ENCODE peak calls at places on chromosome 1, in nine cellular contexts. V, I, Z, E, O, M, R, U and Y are unnamed samples.

GRCh38 chr1:218383051-218383450 is 37.9 kb downstream of the TGFB2 start:
- DNase-seq in V (no peak), I (no peak), Z (no peak), E (no peak), O (no peak), M (no peak), R (no peak), U (no peak), Y (no peak)

GRCh38 chr1:160539896-160540858 is 17.1 kb upstream of the SLAMF6 start:
- DNase-seq in V (no peak), I (no peak), Z (no peak), E (no peak), O (no peak), M (no peak), R (peak; percentile 94), U (no peak), Y (peak; percentile 79)

GRCh38 chr1:151854658-151855057 is 1.1 kb upstream of the THEM5 start:
- DNase-seq in V (no peak), I (no peak), Z (no peak), E (no peak), O (no peak), M (no peak), R (no peak), U (no peak), Y (no peak)

GRCh38 chr1:23562138-23562819 is 3.0 kb upstream of the ID3 start:
- DNase-seq in V (peak; percentile 98), I (peak; percentile 93), Z (peak; percentile 97), E (peak; percentile 99), O (peak; percentile 98), M (no peak), R (peak; percentile 85), U (peak; percentile 95), Y (peak; percentile 78)

GRCh38 chr1:69638673-69639072 is 71.0 kb downstream of the LRRC7 start:
- DNase-seq in V (no peak), I (no peak), Z (no peak), E (no peak), O (no peak), M (no peak), R (no peak), U (no peak), Y (no peak)

GRCh38 chr1:153429266-153430165 is 13.2 kb downstream of the S100A7A start:
- DNase-seq in V (no peak), I (no peak), Z (no peak), E (peak; percentile 29), O (no peak), M (no peak), R (peak; percentile 0), U (no peak), Y (no peak)

GRCh38 chr1:23904748-23905357 is 8.3 kb downstream of the CNR2 start:
- DNase-seq in V (no peak), I (no peak), Z (no peak), E (no peak), O (no peak), M (no peak), R (no peak), U (no peak), Y (peak; percentile 72)

GRCh38 chr1:77424236-77424635 is 142.4 kb downstream of the AK5 start:
- DNase-seq in V (peak; percentile 64), I (no peak), Z (no peak), E (no peak), O (peak; percentile 50), M (no peak), R (no peak), U (no peak), Y (no peak)

GRCh38 chr1:19872190-19872589 is 10.0 kb upstream of the OTUD3 start:
- DNase-seq in V (no peak), I (no peak), Z (no peak), E (no peak), O (no peak), M (no peak), R (peak; percentile 20), U (no peak), Y (no peak)

GRCh38 chr1:111739984-111740765 is 980 bp upstream of the INKA2 start:
- DNase-seq in V (peak; percentile 57), I (peak; percentile 81), Z (peak; percentile 83), E (peak; percentile 85), O (peak; percentile 59), M (no peak), R (peak; percentile 9), U (no peak), Y (peak; percentile 46)

GRCh38 chr1:209248649-209249279 is 334.8 kb upstream of the CAMK1G start:
- DNase-seq in V (peak; percentile 64), I (no peak), Z (no peak), E (no peak), O (peak; percentile 69), M (peak; percentile 71), R (peak; percentile 88), U (no peak), Y (peak; percentile 72)

GRCh38 chr1:179818743-179819173 is 58.8 kb downstream of the TOR1AIP2 start:
- DNase-seq in V (peak; percentile 50), I (peak; percentile 68), Z (peak; percentile 31), E (no peak), O (no peak), M (no peak), R (no peak), U (no peak), Y (no peak)

GRCh38 chr1:68175621-68176398 is 56.5 kb downstream of the WLS start:
- DNase-seq in V (no peak), I (no peak), Z (no peak), E (no peak), O (peak; percentile 55), M (no peak), R (no peak), U (no peak), Y (no peak)

GRCh38 chr1:67700692-67701410 is 15.8 kb downstream of the GADD45A start:
- DNase-seq in V (no peak), I (no peak), Z (no peak), E (no peak), O (no peak), M (no peak), R (no peak), U (no peak), Y (peak; percentile 16)

GRCh38 chr1:6121651-6122370 is 58.3 kb downstream of the CHD5 start:
- DNase-seq in V (no peak), I (peak; percentile 38), Z (peak; percentile 4), E (no peak), O (no peak), M (no peak), R (no peak), U (no peak), Y (no peak)

GRCh38 chr1:110616587-110616986 is 10.4 kb upstream of the KCNA2 start:
- DNase-seq in V (peak; percentile 23), I (no peak), Z (no peak), E (no peak), O (peak; percentile 17), M (no peak), R (peak; percentile 47), U (no peak), Y (no peak)

GRCh38 chr1:93665015-93665414 is 16.6 kb downstream of the BCAR3 start:
- DNase-seq in V (peak; percentile 29), I (no peak), Z (no peak), E (no peak), O (no peak), M (no peak), R (no peak), U (no peak), Y (no peak)

GRCh38 chr1:175774921-175775320 is 31.5 kb upstream of the TNR start:
- DNase-seq in V (no peak), I (no peak), Z (no peak), E (no peak), O (no peak), M (no peak), R (no peak), U (no peak), Y (no peak)

GRCh38 chr1:192986110-192986747 is 72.9 kb downstream of the UCHL5 start:
- DNase-seq in V (peak; percentile 66), I (no peak), Z (no peak), E (no peak), O (no peak), M (no peak), R (no peak), U (no peak), Y (no peak)

GRCh38 chr1:231053493-231054162 is 13.6 kb upstream of the FAM89A start:
- DNase-seq in V (peak; percentile 55), I (no peak), Z (no peak), E (no peak), O (peak; percentile 96), M (no peak), R (peak; percentile 76), U (peak; percentile 18), Y (no peak)

GRCh38 chr1:231057410-231057809 is 17.4 kb upstream of the FAM89A start:
- DNase-seq in V (no peak), I (no peak), Z (no peak), E (no peak), O (no peak), M (no peak), R (no peak), U (no peak), Y (no peak)

GRCh38 chr1:231052777-231053176 is 12.7 kb upstream of the FAM89A start:
- DNase-seq in V (no peak), I (no peak), Z (no peak), E (no peak), O (no peak), M (no peak), R (no peak), U (no peak), Y (no peak)

GRCh38 chr1:231058416-231059109 is 18.5 kb upstream of the FAM89A start:
- DNase-seq in V (no peak), I (no peak), Z (no peak), E (no peak), O (no peak), M (no peak), R (no peak), U (no peak), Y (no peak)

GRCh38 chr1:231055271-231055670 is 15.2 kb upstream of the FAM89A start:
- DNase-seq in V (no peak), I (no peak), Z (no peak), E (no peak), O (no peak), M (no peak), R (no peak), U (no peak), Y (no peak)
- TF ChIP-seq CTCF in V (no peak), I (no peak), Z (no peak), E (no peak), O (no peak), M (no peak), R (no peak), U (no peak), Y (no peak)

GRCh38 chr1:47313915-47314664 is at the start of gene STIL:
- DNase-seq in V (peak; percentile 99), I (peak; percentile 99), Z (peak; percentile 98), E (peak; percentile 99), O (peak; percentile 99), M (peak; percentile 98), R (peak; percentile 99), U (peak; percentile 99), Y (peak; percentile 93)
- TF ChIP-seq CTCF in V (no peak), I (peak; percentile 31), Z (no peak), E (no peak), O (peak; percentile 4), M (no peak), R (no peak), U (no peak), Y (no peak)

GRCh38 chr1:174159253-174160108 is at the start of gene RABGAP1L:
- DNase-seq in V (peak; percentile 87), I (peak; percentile 93), Z (peak; percentile 96), E (peak; percentile 96), O (peak; percentile 92), M (peak; percentile 54), R (peak; percentile 97), U (peak; percentile 71), Y (peak; percentile 94)
- TF ChIP-seq CTCF in V (no peak), I (peak; percentile 22), Z (no peak), E (no peak), O (no peak), M (no peak), R (no peak), U (no peak), Y (no peak)

GRCh38 chr1:27382950-27383627 is at the start of gene CD164L2:
- DNase-seq in V (no peak), I (no peak), Z (no peak), E (no peak), O (no peak), M (no peak), R (no peak), U (no peak), Y (no peak)
- TF ChIP-seq CTCF in V (no peak), I (no peak), Z (no peak), E (no peak), O (no peak), M (no peak), R (no peak), U (no peak), Y (no peak)